ENCODE peak calls at places on chromosomes 12 and 14, in eight cellular contexts. Q, L, G, W, O, J, K and U are unnamed samples.

GRCh38 chr14:101559624-101560533 is 1.4 kb upstream of the DIO3 start:
- DNase-seq in L (no peak), G (no peak), O (peak; percentile 23), J (peak; percentile 72), K (peak; percentile 6), Q (no peak), W (peak; percentile 59), U (no peak)

GRCh38 chr12:49121047-49121696 is 10.0 kb downstream of the TUBA1B start:
- DNase-seq in O (peak; percentile 64), L (peak; percentile 36), K (peak; percentile 80), J (peak; percentile 56), W (peak; percentile 65), Q (peak; percentile 41), G (no peak), U (no peak)

GRCh38 chr14:29222671-29223268 is 456.2 kb downstream of the FOXG1 start:
- DNase-seq in G (no peak), O (peak; percentile 13), J (no peak), W (peak; percentile 38), L (no peak), K (peak; percentile 76), Q (no peak), U (peak; percentile 53)

GRCh38 chr12:45619736-45620135 is 109.8 kb upstream of the ARID2 start:
- DNase-seq in G (no peak), W (no peak), O (no peak), L (no peak), Q (no peak), J (no peak), K (no peak), U (no peak)

GRCh38 chr14:92480856-92481255 is 32.7 kb upstream of the RIN3 start:
- DNase-seq in W (no peak), L (no peak), J (peak; percentile 34), G (no peak), Q (no peak), O (no peak), K (no peak), U (no peak)

GRCh38 chr14:80447396-80447795 is 236.1 kb upstream of the DIO2 start:
- DNase-seq in K (no peak), L (no peak), Q (peak; percentile 40), J (no peak), O (no peak), G (no peak), W (no peak), U (no peak)

GRCh38 chr14:38256358-38256840 is 506 bp upstream of the CLEC14A start:
- DNase-seq in O (no peak), Q (no peak), W (no peak), K (peak; percentile 97), L (no peak), J (no peak), G (peak; percentile 34), U (no peak)

GRCh38 chr12:128856035-128856790 is 2.9 kb downstream of the GLT1D1 start:
- DNase-seq in J (no peak), Q (no peak), G (no peak), O (no peak), L (no peak), K (no peak), W (no peak), U (no peak)

GRCh38 chr12:11652351-11653040 is 3.0 kb downstream of the ETV6 start:
- DNase-seq in Q (peak; percentile 68), W (no peak), K (peak; percentile 38), G (no peak), L (peak; percentile 44), O (peak; percentile 49), J (no peak), U (no peak)

GRCh38 chr14:100239200-100239839 is 376 bp downstream of the YY1 start:
- DNase-seq in Q (no peak), O (peak; percentile 42), L (peak; percentile 29), J (no peak), G (no peak), W (peak; percentile 23), K (no peak), U (no peak)

GRCh38 chr14:24848427-24848826 is 201.5 kb downstream of the STXBP6 start:
- DNase-seq in L (no peak), Q (peak; percentile 65), G (no peak), W (no peak), K (peak; percentile 50), J (no peak), O (no peak), U (peak; percentile 59)

GRCh38 chr12:69129014-69129413 is 110.4 kb upstream of the CPSF6 start:
- DNase-seq in Q (no peak), G (no peak), K (peak; percentile 13), W (no peak), L (no peak), J (no peak), O (no peak), U (no peak)

GRCh38 chr12:69131073-69131472 is 108.3 kb upstream of the CPSF6 start:
- DNase-seq in K (no peak), J (no peak), L (no peak), Q (no peak), G (no peak), O (no peak), W (no peak), U (no peak)

GRCh38 chr12:69123909-69124638 is 115.3 kb upstream of the CPSF6 start:
- DNase-seq in K (no peak), L (no peak), W (no peak), O (no peak), G (no peak), Q (no peak), J (no peak), U (no peak)

GRCh38 chr12:69129564-69129963 is 109.8 kb upstream of the CPSF6 start:
- DNase-seq in K (no peak), J (no peak), G (no peak), L (no peak), W (no peak), Q (no peak), O (no peak), U (no peak)

DNA sequence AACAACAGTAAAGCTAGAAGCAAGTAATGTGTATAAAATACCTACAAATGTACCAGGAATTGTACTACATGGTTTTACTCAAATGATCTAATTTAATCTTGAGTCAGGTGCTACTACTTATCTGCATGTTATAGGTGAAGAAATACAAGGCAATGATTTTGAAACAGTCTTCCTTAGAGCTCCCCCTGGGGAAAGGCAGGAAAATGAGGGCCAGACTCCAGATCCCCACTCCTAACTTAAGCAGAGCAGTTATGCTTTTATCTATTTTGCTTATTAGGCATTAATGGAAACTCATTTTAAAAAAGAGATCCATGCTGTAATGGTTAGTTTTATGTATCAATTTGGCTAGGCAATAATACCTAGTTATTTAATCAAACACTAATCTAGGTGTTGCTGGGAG is 109.3 kb upstream of the CPSF6 start:
- DNase-seq in K (peak; percentile 45), L (no peak), Q (no peak), J (no peak), O (no peak), W (no peak), G (no peak), U (no peak)
- TF ChIP-seq CTCF in K (peak; percentile 56), L (no peak), Q (peak; percentile 22), J (no peak), O (no peak), W (peak; percentile 40), G (no peak), U (no peak)

GRCh38 chr12:50222275-50222783 is 55.2 kb upstream of the CERS5 start:
- DNase-seq in J (no peak), W (peak; percentile 67), O (peak; percentile 66), G (no peak), Q (peak; percentile 86), K (peak; percentile 94), L (peak; percentile 56), U (peak; percentile 83)
- H3K4me3 ChIP-seq in J (peak overlapping the region; percentile 57), W (peak overlapping the region; percentile 27), O (no peak overlapping the region), G (peak overlapping the region; percentile 96), Q (peak overlapping the region; percentile 76), K (peak overlapping the region; percentile 79), L (peak overlapping the region; percentile 35), U (peak overlapping the region; percentile 71)

DNA sequence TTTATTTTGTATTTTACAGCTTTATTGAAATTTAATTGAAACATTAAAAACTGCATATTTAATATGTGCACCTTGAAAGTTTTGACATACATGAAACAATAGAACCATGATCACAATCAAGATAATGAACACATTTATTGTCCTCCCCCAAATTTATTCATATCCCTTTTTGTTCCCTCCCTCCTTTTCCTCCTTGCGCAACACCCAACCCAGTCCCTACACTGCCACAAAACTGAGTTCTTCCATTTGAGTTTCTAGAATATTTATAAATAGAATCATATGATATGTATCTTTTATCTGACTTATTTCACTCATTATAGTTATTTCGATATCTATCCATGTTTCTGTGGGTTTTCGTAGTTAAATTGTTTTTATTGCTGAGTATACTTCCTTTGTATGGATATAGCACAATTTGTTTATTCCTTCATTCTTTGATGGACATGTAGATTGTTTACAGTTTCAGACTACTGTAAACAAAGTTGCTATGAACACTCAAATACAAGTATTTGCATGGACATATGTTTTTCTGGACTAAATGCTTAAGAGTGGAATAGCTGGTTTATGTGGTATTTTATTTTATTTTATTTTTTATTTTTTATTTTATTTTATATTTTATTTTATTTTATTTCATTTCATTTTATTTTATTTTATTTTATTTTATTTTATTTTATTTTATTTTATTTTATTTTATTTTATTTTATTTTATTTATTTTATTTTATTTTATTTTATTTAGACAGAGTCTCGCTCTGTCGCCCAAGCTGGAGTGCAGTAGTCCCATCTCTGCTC is 359.1 kb downstream of the SLC6A15 start:
- DNase-seq in G (no peak), K (no peak), J (no peak), L (no peak), O (no peak), W (no peak), Q (no peak), U (no peak)
- TF ChIP-seq CTCF in G (no peak), K (no peak), J (no peak), L (no peak), O (no peak), W (no peak), Q (no peak), U (no peak)

GRCh38 chr12:20367731-20368652 is at the start of gene PDE3A:
- DNase-seq in W (peak; percentile 78), G (no peak), K (peak; percentile 88), O (peak; percentile 28), J (peak; percentile 75), Q (peak; percentile 14), L (peak; percentile 74), U (peak; percentile 62)

GRCh38 chr12:20369164-20370000 is 1.0 kb downstream of the PDE3A start:
- DNase-seq in K (peak; percentile 77), L (peak; percentile 82), W (peak; percentile 59), O (peak; percentile 18), J (peak; percentile 85), Q (peak; percentile 14), G (no peak), U (no peak)

GRCh38 chr12:20370001-20370381 is 1.7 kb downstream of the PDE3A start:
- DNase-seq in J (peak; percentile 63), Q (no peak), L (peak; percentile 41), K (peak; percentile 34), W (peak; percentile 28), G (no peak), O (no peak), U (no peak)

GRCh38 chr12:20366776-20367409 is 1.4 kb upstream of the PDE3A start:
- DNase-seq in O (no peak), L (no peak), G (no peak), K (no peak), J (no peak), Q (no peak), W (no peak), U (no peak)

DNA sequence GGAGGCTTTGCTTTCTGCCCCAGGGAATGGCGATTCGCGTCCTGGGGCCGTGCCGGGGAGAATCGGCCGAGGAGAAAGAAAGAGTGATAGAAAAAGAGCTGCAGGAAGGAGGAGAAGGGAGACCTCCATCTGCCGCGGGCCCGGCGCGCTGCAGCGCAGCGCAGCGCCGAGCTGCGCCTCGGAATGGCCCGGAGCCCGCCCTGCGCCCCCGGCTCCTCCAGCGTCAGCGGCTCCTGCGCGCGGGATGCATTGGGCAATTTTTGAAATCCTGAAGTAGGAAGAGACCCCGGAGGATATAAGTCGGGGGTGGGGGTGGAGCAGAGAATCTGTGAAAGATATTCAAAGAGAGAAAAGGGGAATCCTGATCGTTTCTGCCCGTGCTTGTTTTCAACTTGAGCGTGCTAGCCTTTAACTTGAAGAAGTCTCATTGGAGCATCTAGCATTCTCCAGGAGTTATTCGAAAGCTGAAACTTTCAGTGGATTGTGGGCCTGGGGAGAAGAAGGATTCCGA is 371 bp downstream of the PDE3A start:
- DNase-seq in L (peak; percentile 48), W (peak; percentile 59), J (no peak), G (no peak), K (peak; percentile 56), Q (peak; percentile 19), O (peak; percentile 8), U (no peak)
- H3K4me3 ChIP-seq in L (peak overlapping the region; percentile 68), W (peak overlapping the region; percentile 61), J (peak overlapping the region; percentile 88), G (peak overlapping the region; percentile 90), K (peak overlapping the region; percentile 80), Q (peak overlapping the region; percentile 30), O (peak overlapping the region; percentile 26), U (peak overlapping the region; percentile 59)